ENCODE peak calls at places on chromosomes 4 and X, in four cellular contexts. N, Z, G and P are unnamed samples.

GRCh38 chrX:48514868-48515460 is 6.2 kb downstream of the PORCN start:
- DNase-seq in N (no peak), Z (no peak), G (no peak), P (no peak)

GRCh38 chr4:54781771-54782170 is 124.0 kb downstream of the KIT start:
- DNase-seq in N (peak), Z (no peak), G (peak), P (peak)

GRCh38 chr4:155735506-155735905 is 23.3 kb upstream of the GUCY1B1 start:
- DNase-seq in N (no peak), Z (no peak), G (no peak), P (no peak)

GRCh38 chrX:56233100-56233499 is 944 bp downstream of the KLF8 start:
- DNase-seq in N (no peak), Z (no peak), G (peak), P (no peak)

GRCh38 chrX:48560056-48560455 is 14.2 kb upstream of the RBM3 start:
- DNase-seq in N (no peak), Z (no peak), G (no peak), P (no peak)

GRCh38 chrX:7133036-7133412 is 14.5 kb upstream of the STS start:
- DNase-seq in N (no peak), Z (no peak), G (no peak), P (no peak)

GRCh38 chrX:16807548-16807947 is 21.3 kb downstream of the TXLNG start:
- DNase-seq in N (no peak), Z (no peak), G (peak), P (no peak)

GRCh38 chr4:109998867-109999303 is 86.2 kb downstream of the EGF start:
- DNase-seq in N (peak), Z (no peak), G (peak), P (no peak)

GRCh38 chr4:10706236-10706635 is 21.7 kb upstream of the CLNK start:
- DNase-seq in N (peak), Z (no peak), G (no peak), P (no peak)

GRCh38 chr4:153432971-153433752 is 33.0 kb upstream of the TMEM131L start:
- DNase-seq in N (peak), Z (peak), G (peak), P (peak)

GRCh38 chrX:40008841-40009461 is 88.8 kb downstream of the BCOR start:
- DNase-seq in N (no peak), Z (no peak), G (peak), P (no peak)

GRCh38 chrX:19625612-19626011 is 110.3 kb upstream of the MAP3K15 start:
- DNase-seq in N (no peak), Z (no peak), G (no peak), P (no peak)

GRCh38 chr4:91984466-91984865 is 319.3 kb upstream of the GRID2 start:
- DNase-seq in N (no peak), Z (no peak), G (no peak), P (no peak)

GRCh38 chr4:3666263-3666662 is 99.9 kb upstream of the ADRA2C start:
- DNase-seq in N (no peak), Z (no peak), G (no peak), P (no peak)

GRCh38 chr4:113384600-113384999 is 335.1 kb downstream of the ANK2 start:
- DNase-seq in N (peak), Z (no peak), G (no peak), P (no peak)

GRCh38 chr4:80362578-80363181 is 27.1 kb downstream of the CFAP299 start:
- DNase-seq in N (peak), Z (no peak), G (peak), P (no peak)

GRCh38 chrX:119423631-119424030 is 24.5 kb downstream of the SLC25A43 start:
- DNase-seq in N (no peak), Z (no peak), G (no peak), P (no peak)

GRCh38 chrX:916235-916609 is 285.6 kb downstream of the SHOX start:
- DNase-seq in N (peak), Z (no peak), G (peak), P (no peak)

GRCh38 chrX:46903458-46904242 is 8.6 kb upstream of the JADE3 start:
- DNase-seq in N (peak), Z (peak), G (peak), P (peak)

GRCh38 chr4:127239902-127240575 is 392.7 kb upstream of the INTU start:
- DNase-seq in N (peak), Z (no peak), G (no peak), P (no peak)

GRCh38 chrX:141469469-141469868 is 115.1 kb downstream of the SPANXA1 start:
- DNase-seq in N (no peak), Z (no peak), G (no peak), P (no peak)